ENCODE peak calls at places on chromosomes 4 and X, in eight cellular contexts. M, E, S, H, O, F, C and W are unnamed samples.

GRCh38 chrX:55919367-55920221 is 202.0 kb downstream of the RRAGB start:
- DNase-seq in O (no peak), H (no peak), F (no peak), S (no peak), E (no peak), C (peak; percentile 54), M (no peak), W (peak; percentile 29)

GRCh38 chr4:137905930-137906329 is 336.2 kb downstream of the SLC7A11 start:
- DNase-seq in H (no peak), C (no peak), O (no peak), E (no peak), S (no peak), M (no peak), F (no peak), W (no peak)

GRCh38 chrX:57156397-57157049 is 19.3 kb upstream of the SPIN2A start:
- DNase-seq in F (no peak), H (no peak), C (peak; percentile 53), E (peak; percentile 21), M (peak; percentile 1), S (no peak), O (peak; percentile 8), W (no peak)

GRCh38 chrX:31499120-31499519 is 427.3 kb upstream of the FTHL17 start:
- DNase-seq in M (peak; percentile 2), F (no peak), S (no peak), O (no peak), C (no peak), H (no peak), E (no peak), W (no peak)

GRCh38 chrX:13383907-13384306 is 64.1 kb upstream of the ATXN3L start:
- DNase-seq in H (no peak), O (no peak), M (no peak), S (no peak), F (no peak), E (no peak), C (no peak), W (no peak)

GRCh38 chr4:82939414-82939813 is 38.9 kb downstream of the THAP9 start:
- DNase-seq in H (no peak), E (no peak), C (no peak), O (no peak), M (no peak), F (no peak), S (no peak), W (no peak)

GRCh38 chr4:14743601-14744000 is 258.7 kb upstream of the CPEB2 start:
- DNase-seq in F (no peak), S (no peak), C (no peak), O (no peak), M (no peak), H (no peak), E (no peak), W (no peak)

GRCh38 chr4:83875437-83875836 is 339.5 kb downstream of the GPAT3 start:
- DNase-seq in S (no peak), H (no peak), M (no peak), C (no peak), F (no peak), E (no peak), O (no peak), W (no peak)